ENCODE peak calls at places on chromosomes 13 and 19, in ten cellular contexts. O is lower lobe of right lung; I is thyroid gland; N is heart right ventricle; H is GM23338; K is ovary; T is IMR-90; A is hepatocyte; B is CD8-positive, alpha-beta T cell; P is left ventricle myocardium inferior. D is an unnamed sample.

GRCh38 chr19:41959056-41960053 is at the start of gene RABAC1:
- DNase-seq in O (peak), I (peak), N (peak), H (peak), K (peak), T (peak), A (peak), B (peak), P (peak), D (peak)

GRCh38 chr13:42176286-42176685 is 95.7 kb upstream of the AKAP11 start:
- DNase-seq in O (no peak), I (no peak), N (no peak), H (no peak), K (no peak), T (no peak), A (no peak), B (no peak), P (no peak), D (no peak)

GRCh38 chr19:39402417-39403297 is 4.0 kb upstream of the ZFP36 start:
- DNase-seq in O (peak), I (peak), N (peak), H (peak), K (peak), T (peak), A (peak), B (peak), P (peak), D (peak)

GRCh38 chr13:109348514-109349340 is 437.7 kb downstream of the IRS2 start:
- DNase-seq in O (no peak), I (no peak), N (no peak), H (no peak), K (no peak), T (peak), A (no peak), B (no peak), P (no peak), D (no peak)

GRCh38 chr13:31909889-31910551 is 121.6 kb upstream of the FRY start:
- DNase-seq in O (no peak), I (peak), N (peak), H (peak), K (peak), T (peak), A (peak), B (peak), P (no peak), D (no peak)

GRCh38 chr19:40614595-40615411 is 13.6 kb downstream of the LTBP4 start:
- DNase-seq in O (peak), I (peak), N (peak), H (peak), K (peak), T (peak), A (peak), B (peak), P (peak), D (peak)

GRCh38 chr13:80011448-80012212 is 329.3 kb downstream of the SPRY2 start:
- DNase-seq in O (no peak), I (no peak), N (no peak), H (no peak), K (no peak), T (no peak), A (no peak), B (no peak), P (no peak), D (no peak)

GRCh38 chr19:5805465-5806132 is 732 bp downstream of the NRTN start:
- DNase-seq in O (peak), I (peak), N (peak), H (peak), K (no peak), T (peak), A (peak), B (peak), P (peak), D (no peak)

GRCh38 chr19:6378036-6378435 is 2.3 kb upstream of the PSPN start:
- DNase-seq in O (no peak), I (peak), N (no peak), H (peak), K (no peak), T (peak), A (peak), B (no peak), P (no peak), D (no peak)

GRCh38 chr13:109874921-109875454 is 88.6 kb upstream of the IRS2 start:
- DNase-seq in O (no peak), I (no peak), N (no peak), H (no peak), K (no peak), T (peak), A (peak), B (no peak), P (no peak), D (no peak)

GRCh38 chr19:33368074-33368864 is 5.2 kb upstream of the CEBPG start:
- DNase-seq in O (no peak), I (no peak), N (no peak), H (no peak), K (no peak), T (peak), A (no peak), B (no peak), P (no peak), D (no peak)

GRCh38 chr19:33365676-33366075 is 7.8 kb upstream of the CEBPG start:
- DNase-seq in O (no peak), I (no peak), N (no peak), H (no peak), K (no peak), T (no peak), A (peak), B (no peak), P (no peak), D (no peak)

GRCh38 chr19:33366917-33367316 is 6.6 kb upstream of the CEBPG start:
- DNase-seq in O (no peak), I (no peak), N (no peak), H (no peak), K (no peak), T (no peak), A (no peak), B (no peak), P (no peak), D (no peak)

GRCh38 chr19:33362508-33363228 is 10.8 kb upstream of the CEBPG start:
- DNase-seq in O (no peak), I (no peak), N (no peak), H (no peak), K (no peak), T (no peak), A (no peak), B (no peak), P (no peak), D (no peak)

GRCh38 chr19:33366127-33366526 is 7.4 kb upstream of the CEBPG start:
- DNase-seq in O (no peak), I (no peak), N (no peak), H (no peak), K (no peak), T (no peak), A (peak), B (no peak), P (no peak), D (no peak)
- H3K4me3 ChIP-seq in O (no peak), I (no peak), N (no peak), H (no peak), K (no peak), T (no peak), A (no peak), B (no peak), P (no peak), D (no peak)

DNA sequence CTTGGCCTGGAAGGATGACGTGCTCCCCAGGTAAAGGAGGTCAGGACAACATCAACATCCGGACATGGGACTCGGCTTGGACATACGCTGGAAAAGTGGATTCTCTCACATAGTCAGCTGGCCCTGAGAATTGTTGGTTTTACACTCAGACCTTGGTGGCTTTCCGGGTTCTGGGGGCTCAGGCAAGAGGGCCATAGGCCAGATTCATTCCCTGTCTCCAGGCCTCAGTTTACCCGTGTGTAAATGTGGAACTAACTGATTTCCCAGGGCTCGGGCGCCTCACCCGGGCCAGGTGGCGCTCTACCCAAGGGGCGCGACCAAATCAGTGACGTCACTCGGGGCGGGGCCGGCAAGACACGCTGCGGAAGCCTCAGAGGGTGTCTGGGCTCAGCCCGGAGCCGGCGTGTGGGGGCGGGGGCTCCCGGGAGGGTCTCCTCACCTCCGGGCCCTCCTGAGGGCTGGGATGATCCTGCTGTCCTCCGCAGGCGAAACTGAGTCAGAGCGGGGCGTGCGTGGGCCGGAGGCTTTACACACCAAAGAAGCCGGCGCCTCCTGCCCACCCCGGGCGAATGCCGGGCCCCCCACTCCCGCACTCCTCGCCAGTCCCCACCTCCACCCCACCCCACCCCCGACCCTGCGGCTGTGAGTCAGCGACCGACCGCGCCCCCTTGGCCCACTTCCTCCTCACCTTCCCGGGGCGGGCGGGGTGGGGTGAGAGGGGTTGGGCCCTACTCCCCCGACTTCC is 861 bp upstream of the VASP start:
- DNase-seq in O (peak), I (peak), N (peak), H (peak), K (peak), T (peak), A (peak), B (peak), P (peak), D (peak)
- TF ChIP-seq CTCF in O (peak), I (peak), N (peak), H (peak), K (peak), T (peak), A (peak), B (peak), P (peak), D (peak)

GRCh38 chr13:38844581-38844980 is 146.1 kb downstream of the STOML3 start:
- DNase-seq in O (no peak), I (no peak), N (no peak), H (no peak), K (no peak), T (no peak), A (no peak), B (no peak), P (no peak), D (no peak)

GRCh38 chr13:38848360-38848759 is 142.3 kb downstream of the STOML3 start:
- DNase-seq in O (no peak), I (no peak), N (no peak), H (no peak), K (no peak), T (no peak), A (no peak), B (no peak), P (no peak), D (no peak)

GRCh38 chr13:38850868-38851626 is 139.6 kb downstream of the STOML3 start:
- DNase-seq in O (no peak), I (no peak), N (no peak), H (no peak), K (no peak), T (no peak), A (no peak), B (no peak), P (no peak), D (no peak)

DNA sequence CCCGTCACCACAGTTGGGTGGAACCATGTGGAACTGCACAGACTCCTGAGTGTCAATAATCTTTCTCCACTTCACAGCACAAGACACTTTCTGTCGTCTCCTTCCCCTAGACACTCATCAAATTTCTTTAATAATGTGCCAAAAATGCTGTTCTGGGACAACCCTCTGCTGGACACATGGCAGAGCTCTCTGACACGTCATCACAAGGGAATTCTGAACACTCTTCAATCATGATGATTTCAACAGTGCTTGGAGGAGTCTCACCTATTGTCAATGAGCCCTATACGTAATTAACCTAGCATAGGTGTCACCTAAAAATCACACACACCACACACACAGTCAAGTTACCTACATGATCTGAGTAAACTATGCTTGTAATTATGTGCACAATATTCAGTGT is 141.3 kb downstream of the STOML3 start:
- DNase-seq in O (no peak), I (no peak), N (no peak), H (no peak), K (no peak), T (no peak), A (no peak), B (no peak), P (no peak), D (no peak)
- H3K27ac ChIP-seq in O (no peak), I (no peak), N (no peak), H (no peak), K (no peak), T (no peak), A (no peak), B (no peak), P (no peak), D (no peak)

GRCh38 chr19:47379398-47379938 is 30.4 kb downstream of the DHX34 start:
- DNase-seq in O (no peak), I (no peak), N (no peak), H (no peak), K (no peak), T (no peak), A (no peak), B (no peak), P (no peak), D (no peak)
- H3K4me3 ChIP-seq in O (no peak), I (no peak), N (no peak), H (no peak), K (no peak), T (no peak), A (no peak), B (no peak), P (no peak), D (no peak)

DNA sequence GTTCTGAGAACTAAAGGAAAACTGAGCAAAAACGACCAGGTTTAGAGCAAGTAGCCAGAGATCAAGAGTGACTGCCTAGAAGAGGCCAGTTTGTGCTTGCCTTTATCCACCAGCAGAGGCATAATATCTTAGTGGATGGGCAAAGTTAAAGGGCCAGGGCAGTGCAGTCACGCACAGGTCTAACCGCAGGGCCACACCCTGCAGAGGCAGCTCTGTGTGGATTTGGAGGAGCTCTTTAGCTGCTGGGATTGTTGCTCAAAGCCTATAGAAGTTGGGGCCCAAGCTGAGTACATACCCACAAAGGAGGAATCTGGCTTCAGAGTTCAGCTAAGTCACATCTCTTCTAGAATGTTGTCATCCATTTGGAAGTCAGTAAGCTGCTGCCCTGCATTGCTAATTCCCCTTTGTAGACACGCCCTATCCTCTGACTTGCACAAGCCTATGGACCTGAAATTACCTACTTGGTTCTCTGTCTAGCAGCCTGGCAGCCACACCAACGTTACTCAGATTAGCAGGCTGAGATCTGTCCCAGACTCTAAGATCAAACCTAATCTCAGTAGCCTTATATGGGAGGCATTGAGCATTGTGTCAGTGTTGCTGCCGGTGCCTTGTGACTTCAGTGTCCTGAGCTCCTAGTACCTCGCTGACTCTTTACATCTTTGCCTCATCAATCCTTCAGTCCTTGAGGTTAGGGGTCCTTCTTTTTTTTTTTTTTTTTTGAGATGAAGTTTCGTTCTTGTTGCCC is 102.9 kb upstream of the STARD13 start:
- DNase-seq in O (no peak), I (no peak), N (no peak), H (no peak), K (no peak), T (no peak), A (peak), B (no peak), P (no peak), D (no peak)
- TF ChIP-seq CTCF in O (no peak), I (no peak), N (no peak), H (no peak), K (no peak), T (no peak), A (no peak), B (no peak), P (no peak), D (no peak)

DNA sequence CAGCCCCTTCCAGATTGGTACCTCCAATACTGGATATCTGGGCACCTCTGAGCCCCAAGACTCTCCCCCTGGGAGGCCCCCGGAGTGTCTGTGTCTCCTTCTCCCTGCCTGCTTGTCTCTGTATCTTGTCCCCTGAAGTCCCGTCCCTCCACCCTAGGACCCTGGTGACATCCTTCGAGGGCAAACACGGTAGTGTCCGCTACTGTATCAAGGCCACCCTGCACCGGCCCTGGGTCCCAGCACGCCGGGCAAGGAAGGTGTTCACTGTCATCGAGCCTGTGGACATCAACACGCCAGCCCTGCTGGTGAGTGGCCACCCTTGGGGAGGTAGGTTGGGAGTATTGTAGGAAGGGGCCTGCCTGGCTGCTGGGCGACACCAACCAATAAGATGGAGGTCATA is 844 bp downstream of the ARRDC2 start:
- DNase-seq in O (no peak), I (no peak), N (no peak), H (no peak), K (no peak), T (no peak), A (no peak), B (no peak), P (no peak), D (peak)
- H3K27ac ChIP-seq in O (peak), I (peak), N (peak), H (no peak), K (no peak), T (no peak), A (no peak), B (peak), P (peak), D (peak)

DNA sequence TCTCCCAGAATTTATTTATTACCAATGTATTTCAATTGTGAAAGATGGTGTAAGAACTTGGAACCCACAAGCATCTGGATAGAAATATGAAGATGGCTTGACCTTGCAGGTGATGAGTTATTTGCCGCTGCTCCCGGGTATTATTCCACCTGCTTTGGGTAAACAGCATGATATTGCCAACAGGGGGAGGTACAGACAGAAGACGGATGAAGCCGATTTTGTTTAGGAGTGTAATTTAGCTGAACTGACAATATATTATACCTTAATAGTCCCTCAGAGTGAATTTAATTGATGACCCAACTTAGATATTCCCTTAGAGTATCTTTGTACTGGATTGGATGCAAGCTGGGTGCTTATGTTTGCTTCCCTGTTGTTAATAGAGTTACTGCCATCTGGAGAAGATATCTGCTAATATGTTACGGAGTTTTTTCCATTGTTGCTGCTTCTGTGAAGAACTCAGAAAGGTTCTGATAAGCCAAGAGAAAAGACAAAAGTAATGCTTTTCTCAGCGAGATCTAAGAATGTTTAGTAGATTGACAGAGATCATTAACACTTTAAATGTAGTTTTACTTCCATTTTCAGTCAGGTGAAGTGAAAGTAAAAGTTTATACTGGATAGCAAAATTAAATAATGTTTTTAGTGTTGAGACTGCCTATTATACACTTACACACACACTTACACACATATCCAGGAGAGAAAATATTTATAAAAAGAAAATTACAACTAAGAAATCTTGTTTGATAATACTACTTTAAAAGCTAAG is 2220.8 kb upstream of the PCDH20 start:
- DNase-seq in O (no peak), I (no peak), N (no peak), H (peak), K (no peak), T (no peak), A (no peak), B (no peak), P (no peak), D (no peak)
- H3K4me3 ChIP-seq in O (peak), I (no peak), N (no peak), H (no peak), K (no peak), T (no peak), A (no peak), B (no peak), P (peak), D (peak)